ENCODE peak calls at places on chromosomes 7 and 10, in seven cellular contexts. U, O, A, N, B, H and V are unnamed samples.

GRCh38 chr7:106840342-106840741 is 24.7 kb upstream of the PIK3CG start:
- DNase-seq in A (no peak), N (peak), U (no peak), O (no peak), H (no peak), B (peak), V (no peak)

GRCh38 chr10:31745612-31746376 is 182.8 kb downstream of the ARHGAP12 start:
- DNase-seq in O (no peak), U (no peak), H (no peak), A (no peak), B (peak), N (peak), V (no peak)

GRCh38 chr7:141558544-141559183 is 7.5 kb downstream of the AGK start:
- DNase-seq in O (no peak), A (no peak), U (no peak), N (peak), B (peak), H (no peak), V (no peak)

GRCh38 chr7:102066476-102066875 is 220.2 kb upstream of the SH2B2 start:
- DNase-seq in A (no peak), U (no peak), O (no peak), H (no peak), B (no peak), N (no peak), V (no peak)

GRCh38 chr10:126423779-126424491 is 35.7 kb upstream of the ADAM12 start:
- DNase-seq in A (no peak), B (no peak), H (no peak), N (no peak), O (no peak), U (no peak), V (no peak)

GRCh38 chr10:30637881-30638467 is 8.4 kb upstream of the LYZL2 start:
- DNase-seq in U (no peak), O (no peak), A (no peak), B (peak), H (peak), N (peak), V (no peak)

GRCh38 chr10:50367732-50368131 is 116.4 kb upstream of the ASAH2 start:
- DNase-seq in O (peak), N (peak), B (peak), H (peak), U (no peak), A (no peak), V (no peak)

GRCh38 chr10:101826852-101827434 is 8.7 kb upstream of the OGA start:
- DNase-seq in U (no peak), N (no peak), A (no peak), H (no peak), B (no peak), O (no peak), V (no peak)

GRCh38 chr7:113083132-113083833 is 3.3 kb downstream of the GPR85 start:
- DNase-seq in N (no peak), H (peak), O (no peak), U (no peak), A (no peak), B (no peak), V (no peak)

GRCh38 chr7:157490465-157490912 is 153.7 kb downstream of the DNAJB6 start:
- DNase-seq in H (peak), N (peak), U (no peak), B (peak), O (no peak), A (no peak), V (no peak)

GRCh38 chr7:139850906-139851305 is 21.8 kb downstream of the TBXAS1 start:
- DNase-seq in A (no peak), O (no peak), U (no peak), B (no peak), N (no peak), H (no peak), V (no peak)

GRCh38 chr10:14578060-14578952 is 196.4 kb downstream of the FAM107B start:
- DNase-seq in H (peak), B (peak), O (no peak), U (no peak), N (no peak), A (no peak), V (peak)

GRCh38 chr7:45202618-45203017 is 45.0 kb downstream of the RAMP3 start:
- DNase-seq in O (no peak), A (peak), N (no peak), U (no peak), H (no peak), B (no peak), V (no peak)

GRCh38 chr7:83528925-83529423 is 120.0 kb downstream of the SEMA3E start:
- DNase-seq in O (no peak), U (no peak), A (no peak), N (no peak), B (no peak), H (no peak), V (no peak)

GRCh38 chr7:45123913-45124312 is 12.4 kb upstream of the TBRG4 start:
- DNase-seq in B (no peak), N (no peak), A (no peak), U (no peak), O (no peak), H (no peak), V (no peak)

GRCh38 chr10:31897506-31897905 is 31.1 kb downstream of the ARHGAP12 start:
- DNase-seq in A (no peak), N (peak), O (no peak), B (peak), H (no peak), U (no peak), V (no peak)

GRCh38 chr7:44713141-44713540 is 35.5 kb upstream of the ZMIZ2 start:
- DNase-seq in H (no peak), B (no peak), O (no peak), U (no peak), N (no peak), A (no peak), V (no peak)

GRCh38 chr10:47022311-47023131 is 111.3 kb downstream of the PTPN20 start:
- DNase-seq in B (no peak), O (no peak), U (peak), A (no peak), N (no peak), H (no peak), V (no peak)

GRCh38 chr7:140260338-140260737 is 83.6 kb upstream of the KDM7A start:
- DNase-seq in U (no peak), B (no peak), N (no peak), O (peak), H (no peak), A (no peak), V (no peak)

GRCh38 chr10:86306628-86307278 is 59.8 kb downstream of the GRID1 start:
- DNase-seq in N (peak), O (no peak), U (no peak), A (no peak), B (no peak), H (peak), V (no peak)

GRCh38 chr7:78254397-78255055 is 456.0 kb downstream of the PHTF2 start:
- DNase-seq in H (no peak), U (no peak), B (no peak), N (no peak), O (no peak), A (no peak), V (no peak)

GRCh38 chr7:2154121-2154520 is 78.6 kb downstream of the MAD1L1 start:
- DNase-seq in O (no peak), H (no peak), U (no peak), N (no peak), B (no peak), A (no peak), V (no peak)

GRCh38 chr7:55070839-55071238 is 52.0 kb downstream of the EGFR start:
- DNase-seq in U (no peak), B (no peak), A (no peak), N (no peak), H (no peak), O (no peak), V (no peak)

GRCh38 chr7:21967500-21968099 is 21.9 kb upstream of the CDCA7L start:
- DNase-seq in O (peak), B (peak), A (no peak), U (no peak), H (no peak), N (no peak), V (no peak)

GRCh38 chr10:62048919-62049636 is 147.6 kb downstream of the ARID5B start:
- DNase-seq in H (peak), O (peak), U (peak), B (peak), A (peak), N (peak), V (peak)
- H3K4me3 ChIP-seq in H (peak), O (peak), U (peak), B (peak), A (peak), N (peak), V (peak)

GRCh38 chr10:130766071-130766470 is 545.5 kb downstream of the TCERG1L start:
- DNase-seq in O (no peak), U (no peak), N (no peak), A (no peak), B (no peak), H (no peak), V (no peak)
- H3K4me3 ChIP-seq in O (no peak), U (no peak), N (no peak), A (no peak), B (no peak), H (no peak), V (no peak)

GRCh38 chr7:69187824-69188335 is 410.4 kb upstream of the AUTS2 start:
- DNase-seq in H (no peak), O (no peak), N (no peak), U (no peak), B (no peak), A (no peak), V (no peak)

GRCh38 chr7:69192134-69192533 is 406.1 kb upstream of the AUTS2 start:
- DNase-seq in A (no peak), U (no peak), N (no peak), H (no peak), B (no peak), O (no peak), V (no peak)

GRCh38 chr7:69190738-69191137 is 407.5 kb upstream of the AUTS2 start:
- DNase-seq in O (no peak), B (no peak), N (no peak), A (no peak), H (no peak), U (no peak), V (no peak)

GRCh38 chr7:69189406-69189805 is 408.9 kb upstream of the AUTS2 start:
- DNase-seq in H (no peak), A (no peak), B (no peak), O (no peak), N (no peak), U (no peak), V (no peak)

DNA sequence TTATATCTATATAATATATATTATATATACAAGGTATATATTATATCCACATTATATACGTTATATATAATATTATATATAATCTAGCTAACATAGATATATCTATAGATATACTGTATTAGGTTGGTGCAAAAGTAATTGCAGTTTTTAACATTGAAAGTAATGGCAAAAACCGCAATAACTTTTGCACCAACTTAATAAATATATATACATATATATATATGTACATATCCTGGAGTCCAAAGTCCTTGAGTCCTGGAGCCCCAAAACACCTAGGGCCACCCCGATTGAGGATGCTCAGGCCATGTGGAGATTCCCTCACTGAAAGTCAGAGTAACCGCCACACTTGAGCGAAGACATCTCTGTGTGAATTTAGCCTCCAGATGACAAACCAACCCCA is 408.2 kb upstream of the AUTS2 start:
- DNase-seq in N (no peak), B (no peak), U (no peak), A (no peak), O (no peak), H (no peak), V (no peak)
- H3K4me3 ChIP-seq in N (no peak), B (no peak), U (no peak), A (no peak), O (no peak), H (no peak), V (no peak)

DNA sequence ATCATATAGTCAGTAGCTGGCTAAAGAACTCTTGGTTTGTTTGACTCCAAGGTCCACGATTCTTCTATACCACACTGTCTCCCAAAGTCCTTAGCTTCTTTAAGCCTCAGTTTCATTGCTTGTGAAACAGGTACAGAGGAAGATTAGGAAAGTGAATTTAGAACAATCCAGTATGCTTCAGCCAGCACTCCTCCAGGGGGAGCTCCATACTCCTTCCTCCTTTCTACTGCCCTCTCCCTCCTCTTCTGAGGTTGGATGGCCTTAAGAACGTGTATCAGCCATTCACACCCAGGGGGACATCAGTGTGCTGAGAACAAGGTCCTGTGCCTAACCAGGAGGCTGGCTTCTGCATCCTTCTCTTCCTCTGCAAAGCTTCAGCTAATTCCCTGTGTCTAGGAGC is 54.8 kb upstream of the CALD1 start:
- DNase-seq in H (no peak), B (peak), O (no peak), U (no peak), A (no peak), N (peak), V (no peak)
- H3K4me3 ChIP-seq in H (no peak), B (no peak), O (no peak), U (no peak), A (no peak), N (no peak), V (no peak)

DNA sequence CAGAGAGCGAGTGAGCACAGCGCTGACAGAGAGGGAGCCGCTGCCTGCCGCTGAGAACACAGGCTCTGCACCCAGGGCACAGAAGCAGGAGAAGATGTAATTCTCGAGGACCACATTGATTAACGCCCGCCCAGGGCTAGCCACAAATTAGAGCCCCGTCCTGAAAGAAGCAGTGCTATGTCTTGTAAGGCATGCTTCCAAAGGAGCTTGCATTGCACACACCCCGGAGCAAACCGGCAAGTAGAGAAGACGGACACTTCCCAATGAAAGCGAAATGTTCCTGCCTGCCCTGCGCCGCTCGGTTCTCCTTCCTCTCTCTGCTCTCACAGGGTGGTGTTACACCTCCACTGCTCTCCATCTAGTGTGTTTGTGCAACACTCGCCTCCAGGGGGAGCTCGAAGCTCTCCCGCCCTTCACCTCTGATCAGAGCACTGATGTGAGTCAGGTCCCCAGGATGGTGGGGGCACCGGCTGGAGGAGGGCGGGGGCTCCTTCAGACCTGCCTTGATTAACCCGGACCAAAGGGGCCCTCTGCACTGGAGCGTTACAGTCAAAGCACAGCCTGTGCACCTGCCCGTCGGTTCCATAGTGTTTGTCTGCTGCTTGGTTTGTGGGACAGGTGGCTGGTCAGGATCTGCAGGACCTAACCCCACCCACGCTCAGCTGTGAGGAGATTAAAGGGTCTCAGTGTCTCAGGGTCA is 316.5 kb downstream of the ADARB2 start:
- DNase-seq in B (no peak), U (peak), N (no peak), A (peak), O (peak), H (peak), V (peak)
- H3K4me3 ChIP-seq in B (no peak), U (no peak), N (no peak), A (peak), O (no peak), H (peak), V (peak)

DNA sequence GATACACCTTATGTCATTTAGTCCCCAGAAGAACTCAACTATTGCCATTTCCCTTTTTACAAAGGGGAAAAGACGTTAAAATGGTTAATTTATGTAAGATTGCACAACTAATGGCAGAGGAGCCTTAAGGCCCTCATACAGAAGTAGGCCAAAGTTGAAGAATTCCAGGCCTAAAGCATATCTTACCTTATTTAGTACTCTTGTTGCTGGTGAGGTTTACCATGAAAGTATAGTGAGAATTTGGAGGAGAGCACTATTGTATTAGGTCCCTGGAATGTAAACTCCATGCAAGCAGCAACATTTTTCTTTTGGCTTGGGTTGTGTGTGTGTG is 727 bp upstream of the CRPPA start:
- DNase-seq in B (peak), O (no peak), A (no peak), U (no peak), H (peak), N (peak), V (no peak)
- H3K4me3 ChIP-seq in B (no peak), O (no peak), A (peak), U (no peak), H (no peak), N (no peak), V (peak)

GRCh38 chr7:27647052-27647451 is 15.6 kb downstream of the HIBADH start:
- DNase-seq in N (peak), U (no peak), H (no peak), B (peak), O (no peak), A (no peak), V (no peak)

GRCh38 chr7:27640914-27641570 is 21.6 kb downstream of the HIBADH start:
- DNase-seq in O (no peak), U (no peak), H (no peak), N (peak), A (no peak), B (peak), V (no peak)

GRCh38 chr7:27647489-27647888 is 15.2 kb downstream of the HIBADH start:
- DNase-seq in H (no peak), O (no peak), B (no peak), U (no peak), A (no peak), N (no peak), V (no peak)

GRCh38 chr7:27641576-27642230 is 21.0 kb downstream of the HIBADH start:
- DNase-seq in A (no peak), O (no peak), N (peak), B (peak), U (no peak), H (no peak), V (no peak)

DNA sequence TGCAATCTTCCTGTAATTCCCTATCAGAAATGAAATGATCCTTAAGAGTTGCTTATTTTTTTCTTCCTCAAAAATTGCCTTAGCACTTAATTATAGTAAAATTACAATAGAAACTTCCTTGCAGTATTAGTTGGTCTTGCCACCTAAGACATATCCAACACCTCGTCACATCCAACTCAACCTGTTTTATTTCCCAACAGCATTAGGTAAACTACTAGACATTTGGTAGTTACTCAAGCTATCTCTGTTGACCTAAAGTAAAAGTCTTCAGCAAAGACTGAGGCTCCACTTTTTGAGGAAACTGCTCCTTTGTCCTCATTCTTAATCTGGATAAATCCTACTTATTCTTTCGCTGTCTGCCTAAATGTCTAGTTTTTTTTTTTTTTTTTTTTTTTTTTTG is 20.4 kb downstream of the HIBADH start:
- DNase-seq in B (no peak), O (no peak), H (no peak), U (no peak), A (no peak), N (no peak), V (no peak)
- H3K4me3 ChIP-seq in B (no peak), O (no peak), H (no peak), U (no peak), A (no peak), N (no peak), V (no peak)